ENCODE peak calls at places on chromosome 3, in eight cellular contexts. L is substantia nigra, T is right cardiac atrium, I is tibial artery, P is upper lobe of left lung, H is RWPE1, Z is astrocyte, Y is esophagus squamous epithelium. F is an unnamed sample.

GRCh38 chr3:100575704-100576103 is 33.7 kb upstream of the ADGRG7 start:
- DNase-seq in I (no peak), L (no peak), T (no peak), H (no peak), P (no peak), Y (no peak), Z (no peak), F (no peak)

GRCh38 chr3:112132554-112132953 is 494 bp downstream of the GCSAM start:
- DNase-seq in H (no peak), I (no peak), Y (no peak), T (no peak), L (no peak), Z (no peak), P (no peak), F (no peak)

GRCh38 chr3:154149286-154149685 is 28.1 kb downstream of the ARHGEF26 start:
- DNase-seq in I (no peak), H (no peak), L (no peak), T (no peak), Y (no peak), P (no peak), Z (no peak), F (no peak)

GRCh38 chr3:106811376-106811775 is 565.9 kb upstream of the CCDC54 start:
- DNase-seq in H (peak; percentile 14), L (no peak), P (no peak), T (no peak), Z (peak; percentile 91), Y (no peak), I (no peak), F (no peak)

GRCh38 chr3:114441386-114441785 is 147.6 kb downstream of the TIGIT start:
- DNase-seq in L (no peak), T (no peak), H (no peak), I (no peak), Z (no peak), Y (no peak), P (no peak), F (no peak)

GRCh38 chr3:176766862-176767261 is 430.4 kb downstream of the TBL1XR1 start:
- DNase-seq in Y (no peak), I (no peak), P (no peak), L (no peak), H (no peak), Z (peak; percentile 26), T (no peak), F (no peak)

GRCh38 chr3:69751118-69751517 is 11.9 kb downstream of the MITF start:
- DNase-seq in Y (no peak), Z (no peak), T (no peak), L (no peak), I (no peak), P (no peak), H (no peak), F (no peak)

GRCh38 chr3:61060421-61060861 is 190.8 kb downstream of the FHIT start:
- DNase-seq in Y (no peak), H (no peak), P (no peak), Z (no peak), I (no peak), T (no peak), L (no peak), F (no peak)

GRCh38 chr3:57755368-57756021 is 614 bp upstream of the SLMAP start:
- DNase-seq in Y (no peak), P (no peak), L (peak; percentile 54), T (peak; percentile 35), H (no peak), I (peak; percentile 28), Z (peak; percentile 74), F (no peak)

GRCh38 chr3:111737712-111738097 is 121.4 kb upstream of the PHLDB2 start:
- DNase-seq in I (peak; percentile 80), P (no peak), L (no peak), H (no peak), Y (no peak), Z (peak; percentile 100), T (peak; percentile 29), F (peak; percentile 73)

GRCh38 chr3:65439641-65440040 is 599.1 kb downstream of the MAGI1 start:
- DNase-seq in T (peak; percentile 44), P (no peak), H (peak; percentile 47), Y (no peak), Z (peak; percentile 25), L (peak; percentile 64), I (no peak), F (no peak)

GRCh38 chr3:78887608-78888011 is 880.2 kb downstream of the ROBO1 start:
- DNase-seq in P (no peak), I (no peak), Z (peak; percentile 42), H (no peak), T (no peak), L (no peak), Y (no peak), F (no peak)

GRCh38 chr3:47225310-47225906 is 57.2 kb downstream of the KIF9 start:
- DNase-seq in P (no peak), L (no peak), T (no peak), Z (no peak), H (no peak), Y (no peak), I (no peak), F (no peak)

GRCh38 chr3:48990636-48991421 is 788 bp downstream of the P4HTM start:
- DNase-seq in H (no peak), P (peak; percentile 88), L (peak; percentile 30), I (no peak), Y (no peak), T (peak; percentile 20), Z (no peak), F (no peak)

GRCh38 chr3:52039426-52039825 is 16.9 kb downstream of the DUSP7 start:
- DNase-seq in I (no peak), Z (no peak), Y (no peak), T (no peak), L (peak; percentile 65), P (no peak), H (no peak), F (no peak)

GRCh38 chr3:120111898-120112297 is 17.7 kb upstream of the GSK3B start:
- DNase-seq in T (no peak), Z (no peak), Y (no peak), I (no peak), H (peak; percentile 80), P (no peak), L (no peak), F (peak; percentile 88)

GRCh38 chr3:171574556-171575240 is 114.5 kb upstream of the TNIK start:
- DNase-seq in I (no peak), P (no peak), H (no peak), Y (no peak), T (no peak), L (no peak), Z (no peak), F (no peak)
- H3K27ac ChIP-seq in I (no peak overlapping the region), P (no peak overlapping the region), H (no peak overlapping the region), Y (no peak overlapping the region), T (no peak overlapping the region), L (no peak overlapping the region), Z (no peak overlapping the region), F (no peak overlapping the region)

GRCh38 chr3:185421577-185422232 is 58.8 kb downstream of the MAP3K13 start:
- DNase-seq in Z (no peak), P (no peak), L (no peak), I (no peak), Y (no peak), H (no peak), T (no peak), F (no peak)
- H3K27ac ChIP-seq in Z (no peak overlapping the region), P (no peak overlapping the region), L (no peak overlapping the region), I (no peak overlapping the region), Y (no peak overlapping the region), H (no peak overlapping the region), T (no peak overlapping the region), F (no peak overlapping the region)

GRCh38 chr3:36908647-36909180 is 36.1 kb downstream of the TRANK1 start:
- DNase-seq in P (no peak), H (no peak), L (no peak), I (no peak), T (no peak), Y (no peak), Z (no peak), F (no peak)
- H3K27ac ChIP-seq in P (peak overlapping the region; percentile 82), H (peak overlapping the region; percentile 70), L (peak overlapping the region; percentile 54), I (peak overlapping the region; percentile 42), T (peak overlapping the region; percentile 89), Y (peak overlapping the region; percentile 86), Z (no peak overlapping the region), F (peak overlapping the region; percentile 71)

DNA sequence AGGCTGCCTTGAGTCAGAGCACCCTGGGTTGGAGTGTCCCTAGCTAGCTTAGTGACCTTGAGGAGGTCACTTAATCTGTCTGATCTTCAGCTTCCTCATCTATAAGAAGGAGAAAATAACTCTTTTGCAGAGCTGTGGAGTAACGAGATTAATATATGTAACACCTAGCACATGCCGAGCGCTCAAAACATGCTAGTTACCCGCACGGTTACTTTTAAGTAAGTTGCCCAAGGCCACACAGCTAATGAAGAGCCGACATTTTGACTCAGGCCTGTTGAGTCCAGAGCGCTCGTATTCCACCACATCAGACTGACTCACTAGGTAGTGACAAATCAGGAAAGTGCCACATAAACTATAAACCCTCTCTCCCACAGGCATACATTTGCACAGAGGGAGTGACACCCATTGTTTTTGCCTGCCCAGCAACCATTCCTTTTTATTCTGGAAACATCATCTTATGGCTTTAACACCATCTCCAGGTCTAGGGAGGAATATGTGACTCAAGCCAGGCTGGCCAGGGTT is 42.4 kb downstream of the BHLHE40 start:
- DNase-seq in Y (no peak), P (no peak), L (no peak), T (no peak), I (no peak), H (peak; percentile 60), Z (peak; percentile 76), F (peak; percentile 94)
- H3K27ac ChIP-seq in Y (peak overlapping the region; percentile 92), P (no peak overlapping the region), L (no peak overlapping the region), T (no peak overlapping the region), I (peak overlapping the region; percentile 59), H (peak overlapping the region; percentile 29), Z (peak overlapping the region; percentile 98), F (peak overlapping the region; percentile 100)

DNA sequence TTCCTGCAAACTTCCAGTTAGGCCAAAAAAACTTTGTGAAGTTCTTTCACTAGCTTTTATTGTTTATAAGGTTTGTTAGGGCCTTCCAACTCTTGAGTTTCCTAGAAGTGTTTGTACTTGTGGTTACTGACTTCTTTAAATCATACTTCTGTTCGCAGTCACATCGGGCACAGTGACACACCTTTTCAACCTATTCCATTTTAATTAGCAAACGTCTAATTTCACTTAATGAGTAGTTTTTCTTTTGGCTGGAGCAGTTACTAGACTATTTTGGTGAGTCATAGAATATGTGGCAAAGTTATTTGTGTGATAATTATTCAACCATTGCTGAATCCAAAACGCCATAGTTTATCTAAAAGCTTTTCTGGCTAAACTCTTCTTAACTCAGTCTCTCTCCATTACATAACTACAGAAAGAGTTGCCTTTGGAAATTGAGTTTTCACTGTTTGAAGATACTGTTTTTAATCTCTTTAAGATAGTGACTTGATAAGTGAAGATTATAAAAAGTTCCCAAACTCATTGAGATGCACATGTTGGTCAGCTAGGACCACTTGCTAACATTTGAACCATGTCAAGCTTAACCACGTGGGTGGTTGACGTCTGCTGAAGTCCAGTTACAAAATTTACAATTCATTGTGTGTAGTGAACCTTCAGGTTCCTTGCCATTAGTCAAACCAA is 21.5 kb downstream of the CNOT10 start:
- DNase-seq in Y (no peak), Z (peak; percentile 45), L (no peak), T (no peak), H (no peak), P (no peak), I (no peak), F (no peak)
- H3K27ac ChIP-seq in Y (no peak overlapping the region), Z (no peak overlapping the region), L (no peak overlapping the region), T (no peak overlapping the region), H (no peak overlapping the region), P (no peak overlapping the region), I (no peak overlapping the region), F (no peak overlapping the region)